ENCODE peak calls at places on chromosomes 16 and 17, in four cellular contexts. S, Z, Y and P are unnamed samples.

GRCh38 chr17:6457688-6458190 is 13.5 kb downstream of the PIMREG start:
- DNase-seq in S (no peak), Z (no peak), Y (no peak), P (no peak)

GRCh38 chr16:4414187-4414909 is 2.0 kb downstream of the CORO7 start:
- DNase-seq in S (no peak), Z (no peak), Y (no peak), P (no peak)

GRCh38 chr16:69243479-69243878 is 56.5 kb downstream of the SNTB2 start:
- DNase-seq in S (no peak), Z (no peak), Y (no peak), P (peak)

GRCh38 chr17:50939795-50940684 is 73.9 kb upstream of the TOB1 start:
- DNase-seq in S (no peak), Z (no peak), Y (no peak), P (no peak)

GRCh38 chr17:3966720-3967363 is 2.6 kb upstream of the ATP2A3 start:
- DNase-seq in S (no peak), Z (no peak), Y (no peak), P (no peak)

GRCh38 chr16:58098207-58099096 is 30.7 kb downstream of the CFAP20 start:
- DNase-seq in S (no peak), Z (no peak), Y (no peak), P (peak)

GRCh38 chr16:58419241-58420012 is 27.2 kb downstream of the GINS3 start:
- DNase-seq in S (no peak), Z (no peak), Y (no peak), P (no peak)

GRCh38 chr17:231191-231965 is 49.9 kb upstream of the DOC2B start:
- DNase-seq in S (no peak), Z (no peak), Y (no peak), P (no peak)

GRCh38 chr17:81514735-81515529 is 2.3 kb upstream of the ACTG1 start:
- DNase-seq in S (peak), Z (peak), Y (no peak), P (peak)

GRCh38 chr17:79305831-79306687 is 231.4 kb downstream of the ENGASE start:
- DNase-seq in S (no peak), Z (no peak), Y (no peak), P (no peak)

GRCh38 chr17:5065227-5065744 is 13.0 kb upstream of the ZFP3 start:
- DNase-seq in S (no peak), Z (no peak), Y (no peak), P (no peak)

GRCh38 chr17:78075011-78075410 is 53.5 kb downstream of the TMC6 start:
- DNase-seq in S (no peak), Z (no peak), Y (no peak), P (no peak)

GRCh38 chr17:59761385-59762021 is 54.0 kb downstream of the VMP1 start:
- DNase-seq in S (no peak), Z (no peak), Y (no peak), P (peak)

GRCh38 chr17:77400445-77400870 is 259.7 kb downstream of the SEC14L1 start:
- DNase-seq in S (no peak), Z (no peak), Y (no peak), P (no peak)

GRCh38 chr17:41624208-41625101 is at the start of gene KRT17:
- DNase-seq in S (no peak), Z (no peak), Y (no peak), P (no peak)

GRCh38 chr16:12002447-12003006 is 26.0 kb downstream of the SNX29 start:
- DNase-seq in S (no peak), Z (no peak), Y (no peak), P (peak)

GRCh38 chr17:72661093-72661944 is 431.2 kb downstream of the SLC39A11 start:
- DNase-seq in S (no peak), Z (peak), Y (no peak), P (no peak)

GRCh38 chr17:77454560-77455095 is 313.9 kb downstream of the SEC14L1 start:
- DNase-seq in S (no peak), Z (no peak), Y (no peak), P (no peak)

GRCh38 chr17:81665205-81666091 is 957 bp downstream of the OXLD1 start:
- DNase-seq in S (peak), Z (no peak), Y (no peak), P (peak)

GRCh38 chr16:50152386-50152806 is 710 bp upstream of the TENT4B start:
- DNase-seq in S (no peak), Z (no peak), Y (peak), P (no peak)

GRCh38 chr17:10091051-10091450 is 107.4 kb downstream of the GAS7 start:
- DNase-seq in S (no peak), Z (no peak), Y (no peak), P (no peak)

GRCh38 chr16:515175-515962 is 12.1 kb upstream of the CAPN15 start:
- DNase-seq in S (no peak), Z (no peak), Y (no peak), P (no peak)

GRCh38 chr17:17781591-17782424 is 55.0 kb downstream of the SREBF1 start:
- DNase-seq in S (peak), Z (no peak), Y (no peak), P (peak)

GRCh38 chr16:68070811-68071546 is 14.2 kb upstream of the NFATC3 start:
- DNase-seq in S (no peak), Z (no peak), Y (no peak), P (no peak)

GRCh38 chr17:19002805-19003542 is 1.6 kb downstream of the FAM83G start:
- DNase-seq in S (no peak), Z (no peak), Y (no peak), P (peak)

GRCh38 chr17:62895650-62896301 is 70.3 kb upstream of the TANC2 start:
- DNase-seq in S (no peak), Z (no peak), Y (no peak), P (peak)

GRCh38 chr17:57534863-57535651 is 210.0 kb downstream of the CCDC182 start:
- DNase-seq in S (no peak), Z (no peak), Y (no peak), P (no peak)

GRCh38 chr17:32323784-32324590 is 18.0 kb downstream of the C17orf75 start:
- DNase-seq in S (no peak), Z (no peak), Y (no peak), P (peak)

GRCh38 chr16:17448640-17449638 is 21.8 kb downstream of the XYLT1 start:
- DNase-seq in S (no peak), Z (no peak), Y (no peak), P (no peak)

GRCh38 chr16:20941635-20941926 is 41.0 kb downstream of the LYRM1 start:
- DNase-seq in S (no peak), Z (no peak), Y (no peak), P (no peak)

GRCh38 chr16:20939599-20939998 is 39.0 kb downstream of the LYRM1 start:
- DNase-seq in S (no peak), Z (no peak), Y (no peak), P (no peak)

GRCh38 chr16:20938426-20938825 is 37.9 kb downstream of the LYRM1 start:
- DNase-seq in S (no peak), Z (no peak), Y (no peak), P (peak)

GRCh38 chr16:20942271-20942670 is 41.7 kb downstream of the LYRM1 start:
- DNase-seq in S (no peak), Z (no peak), Y (no peak), P (no peak)

GRCh38 chr16:20940864-20941634 is 40.5 kb downstream of the LYRM1 start:
- DNase-seq in S (no peak), Z (no peak), Y (no peak), P (no peak)
- TF ChIP-seq CEBPB in S (no peak), Z (no peak), Y (no peak), P (no peak)

GRCh38 chr17:43897827-43898226 is 9.5 kb downstream of the MPP2 start:
- DNase-seq in S (no peak), Z (no peak), Y (no peak), P (no peak)
- TF ChIP-seq CEBPB in S (no peak), Z (no peak), Y (no peak), P (no peak)

GRCh38 chr16:88063201-88063773 is 112.1 kb downstream of the BANP start:
- DNase-seq in S (no peak), Z (peak), Y (no peak), P (peak)
- TF ChIP-seq CEBPB in S (no peak), Z (no peak), Y (no peak), P (no peak)

GRCh38 chr16:30148101-30148500 is 25.1 kb upstream of the MAPK3 start:
- DNase-seq in S (no peak), Z (no peak), Y (no peak), P (no peak)
- TF ChIP-seq CEBPB in S (no peak), Z (no peak), Y (no peak), P (no peak)